ENCODE peak calls at places on chromosome 1, in seven cellular contexts. E, N, C, S, T, B and L are unnamed samples.

GRCh38 chr1:172609528-172609927 is 49.4 kb upstream of the FASLG start:
- DNase-seq in E (peak; percentile 14), N (no peak), C (peak; percentile 34), S (no peak), T (peak; percentile 17), B (no peak), L (peak; percentile 42)

GRCh38 chr1:206713910-206714312 is 29.2 kb downstream of the MAPKAPK2 start:
- DNase-seq in E (no peak), N (no peak), C (no peak), S (no peak), T (peak; percentile 44), B (no peak), L (no peak)

GRCh38 chr1:48498096-48498791 is 26.2 kb upstream of the SPATA6 start:
- DNase-seq in E (peak; percentile 68), N (peak; percentile 18), C (peak; percentile 65), S (peak; percentile 65), T (peak; percentile 68), B (peak; percentile 87), L (peak; percentile 82)

GRCh38 chr1:147612366-147612765 is 58.0 kb downstream of the ACP6 start:
- DNase-seq in E (no peak), N (peak; percentile 65), C (no peak), S (no peak), T (no peak), B (no peak), L (no peak)

GRCh38 chr1:64401285-64401684 is 68.6 kb upstream of the CACHD1 start:
- DNase-seq in E (no peak), N (no peak), C (no peak), S (no peak), T (no peak), B (no peak), L (no peak)

GRCh38 chr1:6420594-6421042 is 899 bp upstream of the HES2 start:
- DNase-seq in E (no peak), N (no peak), C (peak; percentile 76), S (no peak), T (no peak), B (no peak), L (no peak)

GRCh38 chr1:115991909-115992308 is 15.6 kb downstream of the SLC22A15 start:
- DNase-seq in E (no peak), N (no peak), C (no peak), S (no peak), T (no peak), B (no peak), L (no peak)

GRCh38 chr1:147651466-147651865 is 18.9 kb downstream of the ACP6 start:
- DNase-seq in E (no peak), N (no peak), C (no peak), S (no peak), T (no peak), B (no peak), L (no peak)

GRCh38 chr1:107702946-107703571 is 261.9 kb downstream of the VAV3 start:
- DNase-seq in E (no peak), N (no peak), C (no peak), S (no peak), T (peak; percentile 55), B (no peak), L (no peak)

GRCh38 chr1:89356658-89357400 is 7.0 kb upstream of the GBP6 start:
- DNase-seq in E (no peak), N (no peak), C (no peak), S (no peak), T (peak; percentile 71), B (no peak), L (peak; percentile 33)

GRCh38 chr1:24996983-24997893 is 67.2 kb upstream of the RUNX3 start:
- DNase-seq in E (no peak), N (no peak), C (peak; percentile 68), S (no peak), T (no peak), B (no peak), L (no peak)

GRCh38 chr1:168535536-168535935 is 8.3 kb downstream of the XCL2 start:
- DNase-seq in E (peak; percentile 65), N (no peak), C (peak; percentile 91), S (no peak), T (no peak), B (no peak), L (no peak)

GRCh38 chr1:184860985-184861754 is 106.5 kb upstream of the EDEM3 start:
- DNase-seq in E (peak; percentile 59), N (no peak), C (no peak), S (no peak), T (peak; percentile 81), B (no peak), L (no peak)

DNA sequence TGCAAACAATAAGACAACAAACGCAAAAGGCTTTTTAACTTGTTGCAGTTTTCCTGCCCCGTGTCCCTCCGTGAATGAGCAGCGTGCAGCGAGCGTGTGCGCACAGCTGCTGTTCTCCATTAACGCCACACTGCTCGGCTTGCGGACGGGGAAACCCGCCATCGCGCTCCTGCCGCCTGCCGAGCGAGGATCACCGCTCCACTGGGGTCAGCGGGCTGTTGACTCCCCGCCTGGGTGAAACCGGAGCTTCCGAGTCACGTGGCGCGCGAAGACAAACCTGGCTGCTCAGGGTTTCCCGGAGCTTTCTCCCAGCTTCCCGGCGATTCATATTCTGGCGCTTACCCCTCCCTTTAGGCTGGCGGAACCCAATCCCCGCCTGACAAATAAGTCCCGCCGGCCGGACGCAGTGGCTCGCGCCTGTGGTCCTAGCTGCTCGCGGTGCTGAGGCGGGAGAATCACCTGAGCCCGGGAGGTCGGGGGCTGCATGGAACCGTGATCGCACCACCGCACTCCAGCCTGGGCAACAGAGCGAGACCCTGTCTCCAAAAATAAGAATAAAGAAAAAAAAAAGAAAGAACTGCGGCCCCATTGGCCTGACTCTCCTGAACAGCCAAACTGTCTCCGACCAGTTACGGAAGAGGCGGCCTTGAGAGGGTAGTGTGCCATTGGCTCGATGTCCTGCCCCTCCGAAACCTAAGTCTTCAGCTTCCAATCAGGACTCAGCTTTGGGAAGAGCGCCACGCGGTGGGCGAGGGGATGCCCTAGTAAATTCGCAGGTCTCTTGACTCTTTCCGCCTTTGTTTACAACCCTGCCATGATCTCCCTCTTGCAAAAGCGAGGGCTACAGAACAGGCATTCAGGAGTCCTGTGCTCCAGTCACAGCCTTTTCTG is at the start of gene CREB3L4:
- DNase-seq in E (peak; percentile 99), N (peak; percentile 92), C (peak; percentile 99), S (peak; percentile 76), T (peak; percentile 98), B (peak; percentile 93), L (peak; percentile 99)
- TF ChIP-seq CTCF in E (peak; percentile 41), N (peak; percentile 29), C (peak; percentile 16), S (peak; percentile 32), T (peak; percentile 48), B (peak; percentile 50), L (peak; percentile 51)

DNA sequence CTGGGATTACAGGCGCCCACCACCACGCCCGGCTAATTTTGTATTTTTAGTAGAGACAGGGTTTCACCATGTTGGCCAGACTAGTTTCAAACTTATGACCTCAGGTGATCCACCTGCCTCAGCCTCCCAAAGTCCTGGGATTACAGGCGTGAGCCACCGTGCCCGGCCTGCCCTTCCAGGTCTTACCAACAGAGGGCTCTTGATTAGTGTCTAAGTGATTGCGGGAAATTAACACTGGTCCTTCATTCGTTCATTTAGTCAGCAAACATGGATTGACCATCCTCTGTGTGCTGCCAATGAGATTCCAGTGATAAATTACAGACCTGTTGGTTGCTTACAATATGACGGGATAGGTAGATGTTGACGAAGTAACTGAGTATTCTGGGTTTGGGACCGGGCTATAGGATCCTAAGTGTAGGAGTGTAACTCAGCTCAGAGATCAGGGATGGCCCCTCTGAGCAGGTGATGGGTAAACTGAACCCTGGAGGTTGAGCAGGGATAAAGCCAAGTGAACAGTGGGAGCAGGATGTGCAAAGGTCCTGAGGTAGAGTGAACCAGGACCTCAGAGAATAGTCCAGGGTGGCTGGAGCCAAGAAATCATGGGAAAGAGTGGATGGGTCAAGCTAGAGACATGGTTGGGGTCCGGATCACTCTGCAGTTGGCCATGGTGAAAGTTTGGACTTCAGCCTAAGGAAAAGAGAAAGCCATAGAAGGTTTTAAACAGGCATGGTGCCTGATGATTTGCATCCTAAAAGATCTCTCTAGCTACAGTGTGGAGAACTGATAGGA is 171.2 kb downstream of the KAZN start:
- DNase-seq in E (no peak), N (no peak), C (peak; percentile 22), S (no peak), T (no peak), B (no peak), L (no peak)
- TF ChIP-seq CTCF in E (no peak), N (no peak), C (peak; percentile 21), S (no peak), T (no peak), B (no peak), L (no peak)

GRCh38 chr1:71427066-71427465 is 346.2 kb upstream of the ZRANB2 start:
- DNase-seq in E (no peak), N (no peak), C (no peak), S (no peak), T (no peak), B (no peak), L (no peak)

GRCh38 chr1:71422221-71422620 is 341.4 kb upstream of the ZRANB2 start:
- DNase-seq in E (no peak), N (no peak), C (no peak), S (no peak), T (no peak), B (no peak), L (no peak)

GRCh38 chr1:71428029-71428428 is 347.2 kb upstream of the ZRANB2 start:
- DNase-seq in E (no peak), N (no peak), C (no peak), S (no peak), T (no peak), B (no peak), L (no peak)

DNA sequence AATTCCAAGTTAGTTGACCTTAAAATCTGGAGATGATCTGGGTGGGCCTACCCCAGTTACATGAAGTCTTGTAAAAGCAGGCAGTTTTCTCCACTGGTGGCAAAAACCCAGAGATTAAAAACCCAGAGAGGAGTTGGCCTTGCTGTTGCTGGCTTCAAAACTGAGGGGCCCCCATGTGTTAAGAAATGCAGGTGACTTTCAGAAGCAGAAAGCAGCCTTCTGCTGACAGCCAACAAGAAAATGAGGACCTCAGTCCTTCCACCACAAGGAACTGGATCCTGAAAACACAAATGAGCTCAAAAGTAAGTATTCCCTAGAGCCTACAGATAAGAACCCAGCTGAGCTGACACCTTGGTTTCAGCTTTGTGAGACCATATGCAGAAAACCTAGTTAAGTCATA is 343.7 kb upstream of the ZRANB2 start:
- DNase-seq in E (no peak), N (no peak), C (no peak), S (no peak), T (no peak), B (no peak), L (no peak)
- TF ChIP-seq CTCF in E (no peak), N (no peak), C (no peak), S (no peak), T (no peak), B (no peak), L (no peak)

GRCh38 chr1:205318231-205318991 is 3.1 kb downstream of the NUAK2 start:
- DNase-seq in E (no peak), N (no peak), C (no peak), S (no peak), T (no peak), B (no peak), L (no peak)

GRCh38 chr1:205323794-205324193 is 2.2 kb upstream of the NUAK2 start:
- DNase-seq in E (no peak), N (no peak), C (no peak), S (no peak), T (no peak), B (no peak), L (no peak)

GRCh38 chr1:205319081-205320018 is 2.2 kb downstream of the NUAK2 start:
- DNase-seq in E (no peak), N (no peak), C (peak; percentile 35), S (peak; percentile 29), T (peak; percentile 67), B (peak; percentile 86), L (peak; percentile 94)

GRCh38 chr1:205321959-205322283 is 376 bp upstream of the NUAK2 start:
- DNase-seq in E (no peak), N (no peak), C (no peak), S (no peak), T (no peak), B (no peak), L (no peak)

GRCh38 chr1:205321109-205321958 is at the start of gene NUAK2:
- DNase-seq in E (peak; percentile 56), N (peak; percentile 92), C (no peak), S (peak; percentile 83), T (peak; percentile 82), B (peak; percentile 97), L (peak; percentile 87)
- TF ChIP-seq CTCF in E (peak; percentile 12), N (no peak), C (no peak), S (peak; percentile 44), T (peak; percentile 11), B (peak; percentile 46), L (peak; percentile 10)